ENCODE peak calls at places on chromosomes 11 and 22, in four cellular contexts. One of them, this sample, is unnamed.

GRCh38 chr11:103525069-103525468 is 415.8 kb downstream of the DYNC2H1 start:
- DNase-seq in A549: no peak
- DNase-seq in HepG2: no peak
- DNase-seq in IMR-90: peak; percentile 65
- DNase-seq in this sample: no peak

GRCh38 chr11:4071828-4072421 is 22.7 kb upstream of the RRM1 start:
- DNase-seq in A549: no peak
- DNase-seq in HepG2: no peak
- DNase-seq in IMR-90: no peak
- DNase-seq in this sample: no peak

GRCh38 chr11:91956711-91957110 is 267.9 kb upstream of the FAT3 start:
- DNase-seq in A549: no peak
- DNase-seq in HepG2: no peak
- DNase-seq in IMR-90: no peak
- DNase-seq in this sample: no peak

GRCh38 chr11:112225753-112226061 is 521 bp upstream of the PTS start:
- DNase-seq in A549: no peak
- DNase-seq in HepG2: no peak
- DNase-seq in IMR-90: peak; percentile 71
- DNase-seq in this sample: no peak

GRCh38 chr11:15034687-15035267 is 38.6 kb upstream of the CALCB start:
- DNase-seq in A549: peak; percentile 3
- DNase-seq in HepG2: no peak
- DNase-seq in IMR-90: no peak
- DNase-seq in this sample: no peak

GRCh38 chr11:68962527-68963250 is 18.1 kb downstream of the MRGPRD start:
- DNase-seq in A549: peak; percentile 18
- DNase-seq in HepG2: no peak
- DNase-seq in IMR-90: no peak
- DNase-seq in this sample: no peak

GRCh38 chr11:131302831-131303230 is 67.6 kb upstream of the NTM start:
- DNase-seq in A549: no peak
- DNase-seq in HepG2: no peak
- DNase-seq in IMR-90: no peak
- DNase-seq in this sample: no peak

GRCh38 chr11:123300874-123301695 is 106.0 kb upstream of the CLMP start:
- DNase-seq in A549: peak; percentile 13
- DNase-seq in HepG2: no peak
- DNase-seq in IMR-90: peak; percentile 68
- DNase-seq in this sample: no peak

GRCh38 chr11:58632510-58632909 is 10.0 kb downstream of the CNTF start:
- DNase-seq in A549: no peak
- DNase-seq in HepG2: no peak
- DNase-seq in IMR-90: no peak
- DNase-seq in this sample: no peak

GRCh38 chr11:108647701-108648527 is 17.0 kb upstream of the DDX10 start:
- DNase-seq in A549: peak; percentile 66
- DNase-seq in HepG2: peak; percentile 50
- DNase-seq in IMR-90: peak; percentile 81
- DNase-seq in this sample: peak; percentile 56

GRCh38 chr11:122601131-122602125 is 54.1 kb upstream of the UBASH3B start:
- DNase-seq in A549: peak; percentile 56
- DNase-seq in HepG2: peak; percentile 40
- DNase-seq in IMR-90: peak; percentile 69
- DNase-seq in this sample: no peak

GRCh38 chr11:104892723-104893511 is 5.3 kb downstream of the CASP12 start:
- DNase-seq in A549: no peak
- DNase-seq in HepG2: no peak
- DNase-seq in IMR-90: peak; percentile 75
- DNase-seq in this sample: no peak

GRCh38 chr11:34784318-34784841 is 131.8 kb downstream of the APIP start:
- DNase-seq in A549: no peak
- DNase-seq in HepG2: peak; percentile 92
- DNase-seq in IMR-90: no peak
- DNase-seq in this sample: no peak

GRCh38 chr22:37982938-37983859 is 1.2 kb downstream of the SOX10 start:
- DNase-seq in A549: no peak
- DNase-seq in HepG2: no peak
- DNase-seq in IMR-90: no peak
- DNase-seq in this sample: peak; percentile 63

GRCh38 chr11:12800032-12800671 is 125.9 kb downstream of the TEAD1 start:
- DNase-seq in A549: peak; percentile 58
- DNase-seq in HepG2: peak; percentile 86
- DNase-seq in IMR-90: peak; percentile 81
- DNase-seq in this sample: peak; percentile 65

GRCh38 chr22:22164541-22165272 is 79.9 kb upstream of the VPREB1 start:
- DNase-seq in A549: no peak
- DNase-seq in HepG2: no peak
- DNase-seq in IMR-90: no peak
- DNase-seq in this sample: no peak

GRCh38 chr11:128157423-128158298 is 429.7 kb downstream of the ETS1 start:
- DNase-seq in A549: peak; percentile 74
- DNase-seq in HepG2: peak; percentile 44
- DNase-seq in IMR-90: peak; percentile 78
- DNase-seq in this sample: peak; percentile 57

GRCh38 chr11:578276-579035 is 2.2 kb downstream of the PHRF1 start:
- DNase-seq in A549: no peak
- DNase-seq in HepG2: no peak
- DNase-seq in IMR-90: no peak
- DNase-seq in this sample: no peak

GRCh38 chr11:123603666-123604065 is 50.8 kb downstream of the SCN3B start:
- DNase-seq in A549: no peak
- DNase-seq in HepG2: no peak
- DNase-seq in IMR-90: no peak
- DNase-seq in this sample: no peak

GRCh38 chr11:128904872-128905344 is 13.8 kb downstream of the KCNJ5 start:
- DNase-seq in A549: peak; percentile 6
- DNase-seq in HepG2: no peak
- DNase-seq in IMR-90: no peak
- DNase-seq in this sample: peak; percentile 37

GRCh38 chr11:13114566-13115465 is 105.7 kb downstream of the RASSF10 start:
- DNase-seq in A549: peak; percentile 63
- DNase-seq in HepG2: peak; percentile 94
- DNase-seq in IMR-90: no peak
- DNase-seq in this sample: peak; percentile 86

GRCh38 chr11:77071671-77072605 is 5.2 kb downstream of the CAPN5 start:
- DNase-seq in A549: no peak
- DNase-seq in HepG2: no peak
- DNase-seq in IMR-90: peak; percentile 37
- DNase-seq in this sample: no peak

GRCh38 chr11:76293189-76293631 is 86.9 kb upstream of the WNT11 start:
- DNase-seq in A549: no peak
- DNase-seq in HepG2: no peak
- DNase-seq in IMR-90: no peak
- DNase-seq in this sample: no peak

GRCh38 chr11:2093575-2094353 is 45.4 kb downstream of the IGF2 start:
- DNase-seq in A549: no peak
- DNase-seq in HepG2: no peak
- DNase-seq in IMR-90: no peak
- DNase-seq in this sample: no peak

GRCh38 chr22:21450858-21451331 is 16.3 kb upstream of the TMEM191C start:
- DNase-seq in A549: no peak
- DNase-seq in HepG2: no peak
- DNase-seq in IMR-90: no peak
- DNase-seq in this sample: no peak

GRCh38 chr11:10382518-10382917 is 72.5 kb upstream of the AMPD3 start:
- DNase-seq in A549: peak; percentile 64
- DNase-seq in HepG2: no peak
- DNase-seq in IMR-90: no peak
- DNase-seq in this sample: peak; percentile 70

GRCh38 chr22:44380716-44381500 is 68.2 kb upstream of the SHISAL1 start:
- DNase-seq in A549: no peak
- DNase-seq in HepG2: no peak
- DNase-seq in IMR-90: no peak
- DNase-seq in this sample: no peak

GRCh38 chr11:46951864-46952263 is 15.3 kb downstream of the CSTPP1 start:
- DNase-seq in A549: no peak
- DNase-seq in HepG2: no peak
- DNase-seq in IMR-90: peak; percentile 56
- DNase-seq in this sample: no peak

GRCh38 chr11:86234831-86235461 is 9.6 kb upstream of the EED start:
- DNase-seq in A549: no peak
- DNase-seq in HepG2: no peak
- DNase-seq in IMR-90: no peak
- DNase-seq in this sample: no peak

GRCh38 chr11:113262594-113262993 is 51.8 kb upstream of the TTC12 start:
- DNase-seq in A549: no peak
- DNase-seq in HepG2: no peak
- DNase-seq in IMR-90: no peak
- DNase-seq in this sample: no peak

GRCh38 chr22:43862074-43862881 is at the start of gene SULT4A1:
- DNase-seq in A549: no peak
- DNase-seq in HepG2: no peak
- DNase-seq in IMR-90: peak; percentile 54
- DNase-seq in this sample: peak; percentile 47

GRCh38 chr11:76132268-76132667 is 74.0 kb downstream of the WNT11 start:
- DNase-seq in A549: no peak
- DNase-seq in HepG2: no peak
- DNase-seq in IMR-90: no peak
- DNase-seq in this sample: no peak

GRCh38 chr11:68839953-68840641 is 1.6 kb downstream of the CPT1A start:
- DNase-seq in A549: no peak
- DNase-seq in HepG2: no peak
- DNase-seq in IMR-90: peak; percentile 20
- DNase-seq in this sample: peak; percentile 39

GRCh38 chr22:45688606-45689080 is 17.0 kb downstream of the ATXN10 start:
- DNase-seq in A549: peak; percentile 94
- DNase-seq in HepG2: no peak
- DNase-seq in IMR-90: peak; percentile 90
- DNase-seq in this sample: no peak

GRCh38 chr11:94668240-94668793 is 99.8 kb upstream of the AMOTL1 start:
- DNase-seq in A549: no peak
- DNase-seq in HepG2: no peak
- DNase-seq in IMR-90: no peak
- DNase-seq in this sample: no peak

GRCh38 chr22:46764779-46765485 is 2.5 kb downstream of the TBC1D22A start:
- DNase-seq in A549: no peak
- DNase-seq in HepG2: no peak
- DNase-seq in IMR-90: no peak
- DNase-seq in this sample: no peak

GRCh38 chr11:111983187-111983986 is 41.8 kb upstream of the DLAT start:
- DNase-seq in A549: peak; percentile 6
- DNase-seq in HepG2: peak; percentile 91
- DNase-seq in IMR-90: peak; percentile 72
- DNase-seq in this sample: peak; percentile 41

GRCh38 chr11:64107300-64107699 is 58.6 kb downstream of the MACROD1 start:
- DNase-seq in A549: no peak
- DNase-seq in HepG2: no peak
- DNase-seq in IMR-90: no peak
- DNase-seq in this sample: no peak

GRCh38 chr22:20021196-20022181 is 579 bp downstream of the TANGO2 start:
- DNase-seq in A549: no peak
- DNase-seq in HepG2: peak; percentile 49
- DNase-seq in IMR-90: peak; percentile 54
- DNase-seq in this sample: peak; percentile 96
- TF ChIP-seq MAZ in A549: no peak
- TF ChIP-seq MAZ in HepG2: no peak
- TF ChIP-seq MAZ in IMR-90: no peak
- TF ChIP-seq MAZ in this sample: no peak

DNA sequence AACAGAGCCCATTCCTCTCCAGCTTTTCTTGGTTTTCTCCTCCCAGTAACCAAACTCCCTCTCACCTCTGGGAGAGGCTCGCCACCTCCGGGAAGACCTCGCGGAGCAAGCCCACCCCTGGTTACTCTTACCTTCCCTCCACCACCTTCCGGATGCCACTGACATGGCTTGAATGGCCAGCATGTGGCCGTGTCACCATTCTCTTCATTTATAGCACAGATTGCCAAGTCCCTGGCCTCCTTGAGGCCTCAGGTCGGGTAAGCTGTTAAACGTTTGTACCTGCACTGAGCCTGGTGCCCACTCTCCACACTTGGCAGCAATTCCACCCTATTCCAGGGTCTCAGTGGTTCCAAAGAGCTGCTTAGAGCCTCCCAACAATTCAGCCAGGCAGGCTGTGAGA is 8.0 kb upstream of the FXYD2 start:
- DNase-seq in A549: no peak
- DNase-seq in HepG2: no peak
- DNase-seq in IMR-90: no peak
- DNase-seq in this sample: no peak
- TF ChIP-seq MAZ in A549: no peak
- TF ChIP-seq MAZ in HepG2: no peak
- TF ChIP-seq MAZ in IMR-90: no peak
- TF ChIP-seq MAZ in this sample: no peak

GRCh38 chr11:71251159-71251721 is 1.1 kb downstream of the SHANK2 start:
- DNase-seq in A549: no peak
- DNase-seq in HepG2: no peak
- DNase-seq in IMR-90: no peak
- DNase-seq in this sample: no peak
- TF ChIP-seq MAZ in A549: no peak
- TF ChIP-seq MAZ in HepG2: no peak
- TF ChIP-seq MAZ in IMR-90: no peak
- TF ChIP-seq MAZ in this sample: no peak

GRCh38 chr11:83051760-83052671 is 19.7 kb downstream of the RAB30 start:
- DNase-seq in A549: peak; percentile 38
- DNase-seq in HepG2: no peak
- DNase-seq in IMR-90: peak; percentile 98
- DNase-seq in this sample: no peak
- TF ChIP-seq MAZ in A549: no peak
- TF ChIP-seq MAZ in HepG2: no peak
- TF ChIP-seq MAZ in IMR-90: no peak
- TF ChIP-seq MAZ in this sample: no peak

DNA sequence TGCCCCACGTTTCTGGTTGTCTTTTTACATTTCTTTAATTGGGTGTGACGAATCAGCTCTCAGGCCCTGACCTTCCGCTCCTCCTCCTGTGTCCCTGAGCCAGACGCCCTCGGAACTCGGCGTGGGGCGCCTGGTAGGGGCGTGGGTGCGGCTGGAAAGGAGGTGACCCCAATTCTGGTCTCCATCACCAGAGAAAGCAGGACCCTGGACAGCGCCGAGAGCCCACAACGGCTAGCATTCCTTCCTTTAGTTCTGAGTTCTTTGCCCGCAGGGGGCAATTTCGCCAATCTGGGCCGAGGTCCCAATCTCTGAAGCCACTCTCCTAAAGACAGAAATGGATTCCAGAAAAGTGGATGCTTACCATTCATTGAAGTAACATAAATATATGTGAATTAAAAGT is 11.7 kb upstream of the RBMXL2 start:
- DNase-seq in A549: no peak
- DNase-seq in HepG2: no peak
- DNase-seq in IMR-90: no peak
- DNase-seq in this sample: no peak
- TF ChIP-seq MAZ in A549: no peak
- TF ChIP-seq MAZ in HepG2: no peak
- TF ChIP-seq MAZ in IMR-90: no peak
- TF ChIP-seq MAZ in this sample: no peak

DNA sequence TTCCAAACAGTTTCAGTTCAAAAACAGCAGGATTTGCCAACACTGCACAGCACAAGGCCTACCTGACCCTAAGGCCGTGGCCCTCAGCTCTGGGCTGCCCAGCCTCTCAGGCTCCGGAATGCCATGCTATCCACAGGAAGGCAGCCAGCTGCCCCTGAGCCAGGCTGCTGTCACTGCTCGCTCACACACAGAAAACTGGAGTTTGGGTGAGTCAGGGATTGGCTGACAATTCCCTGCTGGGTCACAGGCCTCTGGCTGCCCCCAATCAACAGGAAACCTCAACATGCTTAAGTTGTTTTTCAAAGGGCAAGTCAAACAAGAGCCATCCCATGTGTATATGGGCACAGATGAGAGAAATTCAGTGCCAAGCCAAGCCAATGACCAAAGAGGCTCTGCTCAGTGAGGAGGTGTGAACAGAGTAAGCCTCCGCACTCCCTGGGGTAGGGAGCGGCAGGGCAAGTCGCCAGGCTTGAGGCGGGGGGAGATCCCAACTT is 50.2 kb downstream of the RPL27A start:
- DNase-seq in A549: no peak
- DNase-seq in HepG2: no peak
- DNase-seq in IMR-90: peak; percentile 80
- DNase-seq in this sample: no peak
- TF ChIP-seq MAZ in A549: no peak
- TF ChIP-seq MAZ in HepG2: no peak
- TF ChIP-seq MAZ in IMR-90: no peak
- TF ChIP-seq MAZ in this sample: no peak

This sample was measured in K562.